ENCODE peak calls at places on chromosomes 13 and 19, in five cellular contexts. H is A549, N is right atrium auricular region, S is MM.1S, Q is cardiac muscle cell. P is an unnamed sample.

GRCh38 chr19:10662384-10663251 is 8.5 kb downstream of the ILF3 start:
- DNase-seq in Q (peak), N (no peak), H (no peak), S (no peak), P (no peak)

GRCh38 chr13:102286326-102286725 is 115.5 kb downstream of the FGF14 start:
- DNase-seq in Q (peak), S (no peak), H (peak), N (no peak), P (no peak)

GRCh38 chr13:25440081-25440480 is 68.3 kb downstream of the ATP8A2 start:
- DNase-seq in H (no peak), N (no peak), S (no peak), Q (no peak), P (no peak)

GRCh38 chr13:93690139-93690538 is 463.5 kb downstream of the GPC6 start:
- DNase-seq in H (no peak), S (peak), N (no peak), Q (peak), P (peak)

GRCh38 chr19:41018736-41019290 is 27.7 kb downstream of the CYP2B6 start:
- DNase-seq in N (no peak), H (no peak), S (no peak), Q (no peak), P (no peak)

GRCh38 chr13:111621164-111621563 is 300.7 kb downstream of the TEX29 start:
- DNase-seq in N (no peak), H (no peak), Q (no peak), S (no peak), P (no peak)

GRCh38 chr13:99687728-99688397 is 186.6 kb downstream of the TM9SF2 start:
- DNase-seq in N (no peak), Q (no peak), H (no peak), S (no peak), P (no peak)

GRCh38 chr19:21758296-21758695 is 9.1 kb downstream of the ZNF100 start:
- DNase-seq in H (no peak), S (no peak), N (no peak), Q (no peak), P (no peak)

GRCh38 chr19:6793973-6794372 is 21.5 kb downstream of the VAV1 start:
- DNase-seq in H (no peak), N (no peak), Q (no peak), S (no peak), P (no peak)

GRCh38 chr19:32933571-32933970 is 38.2 kb downstream of the CEP89 start:
- DNase-seq in S (no peak), N (no peak), Q (no peak), H (no peak), P (no peak)

GRCh38 chr19:46661735-46662592 is 982 bp upstream of the DACT3 start:
- DNase-seq in H (peak), N (peak), Q (peak), S (peak), P (peak)

GRCh38 chr19:16951529-16951928 is 62.7 kb downstream of the F2RL3 start:
- DNase-seq in Q (no peak), S (no peak), H (no peak), N (no peak), P (no peak)

DNA sequence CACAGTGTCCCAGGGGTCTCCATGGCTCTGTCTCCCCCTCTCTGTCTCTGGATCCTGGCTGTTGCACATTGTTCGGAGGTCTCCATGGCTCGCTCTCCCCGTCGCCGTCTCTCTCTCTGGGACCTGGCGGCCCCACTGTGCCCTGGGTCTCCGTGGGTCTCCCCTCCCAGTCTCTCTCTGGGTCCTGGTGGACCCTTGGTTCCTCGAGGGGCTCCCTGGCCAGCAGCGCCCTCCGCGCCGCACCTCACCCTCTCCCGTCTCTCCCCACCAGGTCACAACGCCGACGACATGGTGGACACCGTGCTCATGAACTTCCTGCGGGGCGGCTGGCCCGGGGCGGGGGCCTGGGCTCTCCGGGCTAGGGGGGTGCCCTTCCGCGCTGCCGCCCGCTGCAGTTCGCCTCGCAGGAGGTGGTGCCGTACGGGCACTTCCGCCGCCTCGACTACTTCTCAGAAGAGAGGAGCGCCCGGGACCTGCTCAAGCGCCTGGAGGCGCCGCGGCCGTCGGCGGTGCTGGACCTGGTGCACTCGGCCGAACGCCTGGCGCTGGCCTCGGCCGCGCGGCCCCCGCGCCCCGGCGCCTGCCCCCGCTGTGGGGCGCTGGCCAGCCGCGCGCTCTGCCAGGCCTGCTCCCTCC is 29.1 kb downstream of the SIGLEC5 start:
- DNase-seq in S (no peak), H (no peak), N (no peak), Q (peak), P (no peak)
- TF ChIP-seq CTCF in S (no peak), H (no peak), N (no peak), Q (no peak), P (no peak)

GRCh38 chr13:33441015-33441414 is 155.5 kb upstream of the STARD13 start:
- DNase-seq in N (no peak), Q (peak), H (peak), S (no peak), P (peak)
- TF ChIP-seq CTCF in N (no peak), Q (no peak), H (peak), S (no peak), P (no peak)

DNA sequence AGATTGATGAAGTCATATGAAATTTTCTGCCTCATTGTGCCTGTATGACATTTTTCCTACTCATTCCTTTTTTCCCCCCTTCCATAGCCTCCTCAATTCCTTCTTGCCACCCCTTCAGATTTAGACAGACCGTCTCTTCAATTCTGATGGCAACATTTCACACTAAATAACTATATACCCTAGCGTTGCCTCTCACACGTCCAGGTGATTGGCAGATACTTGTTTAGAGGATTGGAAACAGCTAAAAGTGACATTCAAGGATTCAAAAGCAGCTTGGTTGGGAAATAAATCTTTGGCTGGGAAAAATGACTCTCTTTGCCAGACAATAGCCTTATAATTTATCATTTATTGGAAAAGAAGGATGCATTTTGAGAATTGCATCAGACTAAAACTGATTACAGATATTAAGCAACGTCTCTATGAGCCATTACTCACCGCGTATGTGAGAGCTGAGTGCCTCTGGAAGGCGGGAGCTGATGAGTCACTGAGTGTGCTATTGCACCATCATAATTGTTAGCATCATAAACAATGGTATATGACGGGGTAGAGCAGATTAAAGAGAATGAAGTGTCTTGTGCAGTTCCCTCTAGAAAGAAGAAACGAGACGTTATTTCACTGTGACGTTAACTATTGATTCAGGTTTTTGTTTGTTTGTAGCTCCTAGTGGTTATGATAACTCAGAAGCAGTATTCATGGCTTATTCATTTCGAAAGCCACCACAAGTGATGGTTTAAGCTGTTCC is 61.1 kb upstream of the FAM216B start:
- DNase-seq in H (peak), S (no peak), Q (peak), N (no peak), P (no peak)
- TF ChIP-seq CTCF in H (no peak), S (no peak), Q (no peak), N (no peak), P (no peak)

GRCh38 chr19:7999376-7999775 is 6.1 kb downstream of the ELAVL1 start:
- DNase-seq in Q (no peak), H (no peak), S (no peak), N (no peak), P (no peak)

GRCh38 chr19:7994923-7995682 is 10.3 kb downstream of the ELAVL1 start:
- DNase-seq in S (no peak), Q (no peak), H (no peak), N (no peak), P (no peak)

GRCh38 chr19:7995756-7996155 is 9.7 kb downstream of the ELAVL1 start:
- DNase-seq in N (no peak), H (no peak), Q (no peak), S (no peak), P (no peak)

GRCh38 chr19:8000298-8001038 is 5.0 kb downstream of the ELAVL1 start:
- DNase-seq in S (no peak), Q (no peak), N (no peak), H (no peak), P (no peak)

GRCh38 chr19:7998081-7998480 is 7.4 kb downstream of the ELAVL1 start:
- DNase-seq in H (no peak), S (no peak), Q (no peak), N (no peak), P (no peak)
- TF ChIP-seq CTCF in H (no peak), S (no peak), Q (no peak), N (no peak), P (no peak)

GRCh38 chr13:107238262-107238661 is 670.3 kb upstream of the ARGLU1 start:
- DNase-seq in S (no peak), Q (no peak), H (no peak), N (no peak), P (no peak)
- TF ChIP-seq CTCF in S (no peak), Q (no peak), H (no peak), N (no peak), P (no peak)

GRCh38 chr13:38905861-38906260 is 84.8 kb downstream of the STOML3 start:
- DNase-seq in N (no peak), Q (no peak), S (no peak), H (no peak), P (no peak)

GRCh38 chr13:38914070-38914469 is 76.6 kb downstream of the STOML3 start:
- DNase-seq in Q (no peak), H (no peak), S (peak), N (no peak), P (no peak)

GRCh38 chr13:38905081-38905480 is 85.5 kb downstream of the STOML3 start:
- DNase-seq in N (no peak), H (no peak), S (no peak), Q (no peak), P (no peak)

GRCh38 chr13:38908574-38908973 is 82.1 kb downstream of the STOML3 start:
- DNase-seq in Q (no peak), H (no peak), N (no peak), S (no peak), P (no peak)
- TF ChIP-seq CTCF in Q (no peak), H (no peak), N (no peak), S (no peak), P (no peak)

DNA sequence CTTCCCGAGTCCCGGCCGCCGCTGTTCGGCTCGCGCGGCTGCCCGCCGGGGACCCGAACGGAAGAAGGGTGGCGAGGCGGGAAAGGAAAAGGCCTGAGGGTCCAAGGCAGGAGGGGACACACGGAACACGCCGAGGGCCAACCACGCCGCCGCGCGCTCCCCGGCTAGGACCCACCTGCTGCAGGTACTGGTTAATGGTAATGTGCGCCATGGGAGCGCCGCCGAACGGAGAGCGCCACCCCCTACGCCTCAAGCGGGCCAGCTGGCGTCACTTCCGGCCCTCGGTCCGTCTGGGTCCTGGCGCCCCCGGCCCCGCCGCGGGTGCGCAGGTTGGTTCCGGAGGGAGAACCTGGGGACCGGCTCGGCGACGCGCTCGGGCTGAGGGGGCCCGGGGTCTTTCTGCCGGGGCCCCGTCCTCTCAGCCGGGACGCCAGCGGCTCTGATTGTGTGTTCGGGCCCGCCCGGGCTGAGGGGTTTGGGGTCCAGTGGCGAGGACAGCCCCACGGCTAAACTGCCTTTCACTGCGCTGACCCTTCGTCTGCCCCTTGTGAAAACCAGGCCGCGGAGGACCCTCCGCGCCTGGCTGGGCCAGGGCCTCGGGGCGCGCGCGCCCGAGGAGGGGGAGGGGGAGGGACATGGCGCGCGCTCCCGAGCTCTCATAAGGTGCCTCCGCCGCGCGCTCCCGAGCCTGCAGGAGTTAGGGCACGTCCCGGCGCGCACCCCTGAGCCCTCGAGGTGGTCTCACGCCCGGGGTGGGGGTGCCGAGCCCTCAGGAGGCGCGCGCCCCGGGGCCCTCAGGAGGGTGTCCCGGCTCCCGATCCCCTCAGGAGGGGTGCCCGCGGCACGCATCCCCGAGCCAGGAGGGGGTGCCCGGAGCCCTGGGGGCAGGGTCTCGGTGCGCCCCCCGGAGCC is at the start of gene PCID2:
- DNase-seq in N (peak), S (peak), Q (peak), H (peak), P (peak)
- TF ChIP-seq CTCF in N (no peak), S (no peak), Q (no peak), H (no peak), P (no peak)